ENCODE peak calls at places on chromosomes 4 and X, in five cellular contexts. One of them, this sample, is unnamed.

GRCh38 chr4:145178740-145179139 is 1.6 kb downstream of the OTUD4 start:
- DNase-seq in epithelial cell of esophagus: peak; percentile 11
- DNase-seq in HCT116: no peak
- DNase-seq in foreskin fibroblast: no peak
- DNase-seq in fibroblast of lung: no peak
- DNase-seq in this sample: no peak

GRCh38 chr4:95161781-95162469 is 386.8 kb downstream of the UNC5C start:
- DNase-seq in epithelial cell of esophagus: no peak
- DNase-seq in HCT116: no peak
- DNase-seq in foreskin fibroblast: no peak
- DNase-seq in fibroblast of lung: no peak
- DNase-seq in this sample: no peak

GRCh38 chr4:110505440-110505839 is 29.5 kb downstream of the ENPEP start:
- DNase-seq in epithelial cell of esophagus: no peak
- DNase-seq in HCT116: no peak
- DNase-seq in foreskin fibroblast: no peak
- DNase-seq in fibroblast of lung: no peak
- DNase-seq in this sample: no peak

GRCh38 chr4:20249333-20249732 is 2.4 kb upstream of the SLIT2 start:
- DNase-seq in epithelial cell of esophagus: peak; percentile 48
- DNase-seq in HCT116: peak; percentile 12
- DNase-seq in foreskin fibroblast: peak; percentile 67
- DNase-seq in fibroblast of lung: peak; percentile 50
- DNase-seq in this sample: no peak

GRCh38 chr4:23972805-23973204 is 83.0 kb upstream of the PPARGC1A start:
- DNase-seq in epithelial cell of esophagus: no peak
- DNase-seq in HCT116: no peak
- DNase-seq in foreskin fibroblast: no peak
- DNase-seq in fibroblast of lung: no peak
- DNase-seq in this sample: no peak

GRCh38 chr4:141501395-141501794 is 135.0 kb upstream of the IL15 start:
- DNase-seq in epithelial cell of esophagus: peak; percentile 6
- DNase-seq in HCT116: no peak
- DNase-seq in foreskin fibroblast: no peak
- DNase-seq in fibroblast of lung: no peak
- DNase-seq in this sample: no peak

GRCh38 chrX:110087485-110088356 is 84.8 kb downstream of the TMEM164 start:
- DNase-seq in epithelial cell of esophagus: peak; percentile 94
- DNase-seq in HCT116: peak; percentile 43
- DNase-seq in foreskin fibroblast: peak; percentile 93
- DNase-seq in fibroblast of lung: peak; percentile 95
- DNase-seq in this sample: no peak

GRCh38 chr4:140374130-140374477 is 658 bp downstream of the SCOC start:
- DNase-seq in epithelial cell of esophagus: peak; percentile 44
- DNase-seq in HCT116: no peak
- DNase-seq in foreskin fibroblast: no peak
- DNase-seq in fibroblast of lung: no peak
- DNase-seq in this sample: no peak

GRCh38 chr4:27429260-27429970 is 568.8 kb downstream of the STIM2 start:
- DNase-seq in epithelial cell of esophagus: peak; percentile 16
- DNase-seq in HCT116: no peak
- DNase-seq in foreskin fibroblast: no peak
- DNase-seq in fibroblast of lung: peak; percentile 52
- DNase-seq in this sample: no peak

GRCh38 chrX:41334866-41335589 is 1.1 kb downstream of the DDX3X start:
- DNase-seq in epithelial cell of esophagus: peak; percentile 32
- DNase-seq in HCT116: no peak
- DNase-seq in foreskin fibroblast: no peak
- DNase-seq in fibroblast of lung: peak; percentile 61
- DNase-seq in this sample: peak; percentile 59

GRCh38 chr4:16231570-16232252 is 5.4 kb upstream of the TAPT1 start:
- DNase-seq in epithelial cell of esophagus: no peak
- DNase-seq in HCT116: no peak
- DNase-seq in foreskin fibroblast: no peak
- DNase-seq in fibroblast of lung: no peak
- DNase-seq in this sample: no peak

GRCh38 chr4:123419885-123420743 is 23.5 kb downstream of the SPRY1 start:
- DNase-seq in epithelial cell of esophagus: no peak
- DNase-seq in HCT116: no peak
- DNase-seq in foreskin fibroblast: no peak
- DNase-seq in fibroblast of lung: no peak
- DNase-seq in this sample: no peak

GRCh38 chr4:122218762-122219161 is 66.6 kb downstream of the BLTP1 start:
- DNase-seq in epithelial cell of esophagus: peak; percentile 6
- DNase-seq in HCT116: no peak
- DNase-seq in foreskin fibroblast: no peak
- DNase-seq in fibroblast of lung: peak; percentile 1
- DNase-seq in this sample: peak; percentile 11

GRCh38 chrX:41468647-41469323 is 21.6 kb downstream of the NYX start:
- DNase-seq in epithelial cell of esophagus: no peak
- DNase-seq in HCT116: no peak
- DNase-seq in foreskin fibroblast: peak; percentile 41
- DNase-seq in fibroblast of lung: peak; percentile 26
- DNase-seq in this sample: no peak

GRCh38 chr4:36269116-36269515 is 12.3 kb upstream of the DTHD1 start:
- DNase-seq in epithelial cell of esophagus: no peak
- DNase-seq in HCT116: no peak
- DNase-seq in foreskin fibroblast: no peak
- DNase-seq in fibroblast of lung: no peak
- DNase-seq in this sample: peak; percentile 6

GRCh38 chrX:24879679-24880078 is 136.1 kb downstream of the ARX start:
- DNase-seq in epithelial cell of esophagus: no peak
- DNase-seq in HCT116: no peak
- DNase-seq in foreskin fibroblast: no peak
- DNase-seq in fibroblast of lung: no peak
- DNase-seq in this sample: no peak

GRCh38 chr4:110184124-110184790 is 14.2 kb downstream of the ELOVL6 start:
- DNase-seq in epithelial cell of esophagus: peak; percentile 19
- DNase-seq in HCT116: no peak
- DNase-seq in foreskin fibroblast: no peak
- DNase-seq in fibroblast of lung: peak; percentile 71
- DNase-seq in this sample: no peak

GRCh38 chr4:109953556-109953955 is 40.9 kb downstream of the EGF start:
- DNase-seq in epithelial cell of esophagus: peak; percentile 24
- DNase-seq in HCT116: no peak
- DNase-seq in foreskin fibroblast: no peak
- DNase-seq in fibroblast of lung: no peak
- DNase-seq in this sample: no peak

GRCh38 chrX:37701588-37701987 is 16.0 kb downstream of the XK start:
- DNase-seq in epithelial cell of esophagus: no peak
- DNase-seq in HCT116: no peak
- DNase-seq in foreskin fibroblast: no peak
- DNase-seq in fibroblast of lung: no peak
- DNase-seq in this sample: no peak

GRCh38 chr4:184150102-184150839 is 67.4 kb downstream of the ENPP6 start:
- DNase-seq in epithelial cell of esophagus: no peak
- DNase-seq in HCT116: no peak
- DNase-seq in foreskin fibroblast: no peak
- DNase-seq in fibroblast of lung: no peak
- DNase-seq in this sample: no peak

GRCh38 chr4:135065366-135065765 is 863.8 kb upstream of the PABPC4L start:
- DNase-seq in epithelial cell of esophagus: peak; percentile 2
- DNase-seq in HCT116: no peak
- DNase-seq in foreskin fibroblast: no peak
- DNase-seq in fibroblast of lung: peak; percentile 26
- DNase-seq in this sample: no peak

GRCh38 chrX:17496407-17496806 is 121.4 kb downstream of the NHS start:
- DNase-seq in epithelial cell of esophagus: peak; percentile 56
- DNase-seq in HCT116: no peak
- DNase-seq in foreskin fibroblast: no peak
- DNase-seq in fibroblast of lung: no peak
- DNase-seq in this sample: no peak

GRCh38 chr4:124913237-124913636 is 200.7 kb upstream of the ANKRD50 start:
- DNase-seq in epithelial cell of esophagus: no peak
- DNase-seq in HCT116: no peak
- DNase-seq in foreskin fibroblast: no peak
- DNase-seq in fibroblast of lung: no peak
- DNase-seq in this sample: no peak

GRCh38 chr4:169438057-169438480 is 167.3 kb upstream of the SH3RF1 start:
- DNase-seq in epithelial cell of esophagus: no peak
- DNase-seq in HCT116: no peak
- DNase-seq in foreskin fibroblast: no peak
- DNase-seq in fibroblast of lung: no peak
- DNase-seq in this sample: no peak

GRCh38 chrX:17632942-17633341 is 104.4 kb upstream of the SCML1 start:
- DNase-seq in epithelial cell of esophagus: peak; percentile 56
- DNase-seq in HCT116: no peak
- DNase-seq in foreskin fibroblast: no peak
- DNase-seq in fibroblast of lung: no peak
- DNase-seq in this sample: no peak

GRCh38 chr4:106652095-106652494 is 283.5 kb upstream of the GIMD1 start:
- DNase-seq in epithelial cell of esophagus: no peak
- DNase-seq in HCT116: no peak
- DNase-seq in foreskin fibroblast: no peak
- DNase-seq in fibroblast of lung: no peak
- DNase-seq in this sample: no peak

GRCh38 chr4:5960197-5960880 is 57.9 kb downstream of the C4orf50 start:
- DNase-seq in epithelial cell of esophagus: no peak
- DNase-seq in HCT116: no peak
- DNase-seq in foreskin fibroblast: no peak
- DNase-seq in fibroblast of lung: no peak
- DNase-seq in this sample: no peak

GRCh38 chr4:147407261-147408045 is 73.4 kb upstream of the EDNRA start:
- DNase-seq in epithelial cell of esophagus: no peak
- DNase-seq in HCT116: peak; percentile 16
- DNase-seq in foreskin fibroblast: no peak
- DNase-seq in fibroblast of lung: peak; percentile 62
- DNase-seq in this sample: no peak

GRCh38 chr4:139243448-139244365 is 36.3 kb downstream of the MGARP start:
- DNase-seq in epithelial cell of esophagus: peak; percentile 99
- DNase-seq in HCT116: no peak
- DNase-seq in foreskin fibroblast: peak; percentile 96
- DNase-seq in fibroblast of lung: peak; percentile 99
- DNase-seq in this sample: no peak

GRCh38 chr4:181646864-181647263 is 596.3 kb upstream of the TENM3 start:
- DNase-seq in epithelial cell of esophagus: no peak
- DNase-seq in HCT116: no peak
- DNase-seq in foreskin fibroblast: no peak
- DNase-seq in fibroblast of lung: peak; percentile 64
- DNase-seq in this sample: no peak

GRCh38 chr4:7168106-7168505 is 24.2 kb upstream of the SORCS2 start:
- DNase-seq in epithelial cell of esophagus: no peak
- DNase-seq in HCT116: no peak
- DNase-seq in foreskin fibroblast: no peak
- DNase-seq in fibroblast of lung: no peak
- DNase-seq in this sample: no peak

DNA sequence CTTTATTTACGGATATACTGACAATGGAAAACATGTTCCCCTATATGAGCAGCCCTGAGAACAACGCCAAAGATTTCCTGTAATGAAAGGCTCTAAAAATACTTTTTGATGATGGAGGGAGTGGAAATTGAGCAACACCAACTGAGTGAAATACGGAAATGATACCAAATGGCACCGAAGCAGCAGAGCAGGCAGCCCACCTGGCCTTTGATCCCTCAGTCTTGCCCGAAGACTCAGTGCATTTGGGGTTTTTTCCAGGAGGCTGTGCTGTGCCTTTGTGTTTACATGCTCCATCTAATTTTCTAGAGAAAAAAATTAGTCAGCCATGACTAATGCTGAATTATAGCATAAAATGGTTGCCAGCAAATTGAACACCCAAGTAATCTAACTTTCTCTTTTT is 169.9 kb upstream of the RBPJ start:
- DNase-seq in epithelial cell of esophagus: peak; percentile 42
- DNase-seq in HCT116: no peak
- DNase-seq in foreskin fibroblast: no peak
- DNase-seq in fibroblast of lung: peak; percentile 57
- DNase-seq in this sample: no peak
- TF ChIP-seq CTCF in epithelial cell of esophagus: no peak
- TF ChIP-seq CTCF in HCT116: no peak
- TF ChIP-seq CTCF in foreskin fibroblast: peak; percentile 13
- TF ChIP-seq CTCF in fibroblast of lung: no peak
- TF ChIP-seq CTCF in this sample: no peak

DNA sequence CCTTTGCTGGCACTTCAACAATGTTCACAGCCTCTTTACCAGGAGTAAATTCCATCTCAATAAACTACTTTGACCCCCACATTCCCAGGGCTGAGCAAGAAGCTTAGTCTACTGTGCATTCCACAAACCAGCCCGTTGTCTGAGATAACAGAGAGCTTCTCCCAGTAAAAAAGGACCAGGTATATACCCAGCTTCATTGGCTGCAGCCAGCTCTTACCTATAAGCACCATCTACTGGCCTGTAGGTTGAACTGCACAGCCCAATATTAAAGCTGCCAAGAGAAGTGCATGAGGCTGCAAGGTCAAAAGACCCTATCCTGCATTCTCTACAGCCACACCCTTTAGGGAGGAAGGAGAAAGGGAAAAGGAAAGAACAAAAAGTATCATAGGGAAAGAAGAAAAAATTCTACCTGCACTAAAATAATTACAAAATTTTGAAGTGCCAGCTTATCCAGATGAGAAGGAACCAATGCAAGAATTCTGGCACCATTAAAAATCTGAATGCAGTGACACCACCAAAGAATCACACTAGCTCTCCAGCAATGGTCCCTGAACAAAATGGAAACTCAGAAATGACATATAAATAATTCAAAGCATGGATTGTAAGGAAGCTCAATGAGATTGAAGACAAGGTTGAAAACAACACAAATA is 45.7 kb upstream of the INTU start:
- DNase-seq in epithelial cell of esophagus: peak; percentile 64
- DNase-seq in HCT116: peak; percentile 38
- DNase-seq in foreskin fibroblast: peak; percentile 12
- DNase-seq in fibroblast of lung: peak; percentile 51
- DNase-seq in this sample: peak; percentile 31
- TF ChIP-seq CTCF in epithelial cell of esophagus: peak; percentile 90
- TF ChIP-seq CTCF in HCT116: peak; percentile 36
- TF ChIP-seq CTCF in foreskin fibroblast: peak; percentile 79
- TF ChIP-seq CTCF in fibroblast of lung: peak; percentile 79
- TF ChIP-seq CTCF in this sample: peak; percentile 60

GRCh38 chr4:151276787-151277557 is at the start of gene PRSS48:
- DNase-seq in epithelial cell of esophagus: peak; percentile 68
- DNase-seq in HCT116: peak; percentile 34
- DNase-seq in foreskin fibroblast: peak; percentile 27
- DNase-seq in fibroblast of lung: peak; percentile 39
- DNase-seq in this sample: peak; percentile 88
- TF ChIP-seq CTCF in epithelial cell of esophagus: peak; percentile 81
- TF ChIP-seq CTCF in HCT116: peak; percentile 85
- TF ChIP-seq CTCF in foreskin fibroblast: peak; percentile 87
- TF ChIP-seq CTCF in fibroblast of lung: peak; percentile 80
- TF ChIP-seq CTCF in this sample: peak; percentile 74

GRCh38 chrX:45731448-45731847 is 530.8 kb upstream of the DIPK2B start:
- DNase-seq in epithelial cell of esophagus: no peak
- DNase-seq in HCT116: no peak
- DNase-seq in foreskin fibroblast: no peak
- DNase-seq in fibroblast of lung: no peak
- DNase-seq in this sample: no peak
- TF ChIP-seq CTCF in epithelial cell of esophagus: no peak
- TF ChIP-seq CTCF in HCT116: no peak
- TF ChIP-seq CTCF in foreskin fibroblast: no peak
- TF ChIP-seq CTCF in fibroblast of lung: no peak
- TF ChIP-seq CTCF in this sample: no peak